ENCODE peak calls at places on chromosome 12, in five cellular contexts. B, X, S, U and W are unnamed samples.
A peak's percentile ranks its signal among the peaks of the same experiment; 100 is the strongest.

GRCh38 chr12:80509781-80510556 is 65.9 kb downstream of the PTPRQ start:
- DNase-seq in B (no peak), X (no peak), S (peak; percentile 20), U (no peak), W (no peak)

GRCh38 chr12:89733579-89734201 is 25.1 kb upstream of the ATP2B1 start:
- DNase-seq in B (no peak), X (no peak), S (peak; percentile 54), U (no peak), W (no peak)

GRCh38 chr12:585062-586061 is 77.9 kb downstream of the NINJ2 start:
- DNase-seq in B (no peak), X (no peak), S (no peak), U (no peak), W (no peak)

GRCh38 chr12:20567413-20567812 is 127.7 kb upstream of the SLCO1C1 start:
- DNase-seq in B (no peak), X (no peak), S (no peak), U (no peak), W (no peak)

GRCh38 chr12:58980768-58981167 is 60.5 kb upstream of the LRIG3 start:
- DNase-seq in B (no peak), X (no peak), S (no peak), U (no peak), W (no peak)

GRCh38 chr12:13044002-13044858 is at the start of gene FAM234B:
- DNase-seq in B (peak; percentile 83), X (peak; percentile 5), S (no peak), U (peak; percentile 49), W (peak; percentile 72)

GRCh38 chr12:63078911-63079310 is 72.1 kb downstream of the AVPR1A start:
- DNase-seq in B (no peak), X (no peak), S (no peak), U (no peak), W (no peak)

GRCh38 chr12:132602578-132603239 is 7.7 kb downstream of the LRCOL1 start:
- DNase-seq in B (no peak), X (peak; percentile 14), S (no peak), U (no peak), W (peak; percentile 33)

GRCh38 chr12:54680374-54680773 is 32.2 kb upstream of the DCD start:
- DNase-seq in B (no peak), X (no peak), S (no peak), U (no peak), W (peak; percentile 17)

GRCh38 chr12:127041985-127042625 is 1224.9 kb upstream of the TMEM132C start:
- DNase-seq in B (no peak), X (no peak), S (no peak), U (no peak), W (no peak)

GRCh38 chr12:77032406-77032805 is 33.0 kb downstream of the E2F7 start:
- DNase-seq in B (no peak), X (no peak), S (no peak), U (no peak), W (no peak)

GRCh38 chr12:13940466-13940865 is 40.9 kb downstream of the GRIN2B start:
- DNase-seq in B (no peak), X (no peak), S (no peak), U (no peak), W (no peak)

GRCh38 chr12:125023065-125023464 is 29.6 kb downstream of the BRI3BP start:
- DNase-seq in B (no peak), X (no peak), S (no peak), U (no peak), W (no peak)

GRCh38 chr12:6963741-6964446 is 6.6 kb downstream of the PHB2 start:
- DNase-seq in B (peak; percentile 15), X (no peak), S (no peak), U (no peak), W (peak; percentile 62)

GRCh38 chr12:6373022-6373787 is 2.2 kb downstream of the SCNN1A start:
- DNase-seq in B (no peak), X (peak; percentile 95), S (no peak), U (no peak), W (no peak)

GRCh38 chr12:39675263-39675662 is 55.7 kb upstream of the ABCD2 start:
- DNase-seq in B (no peak), X (no peak), S (no peak), U (no peak), W (no peak)

GRCh38 chr12:25692115-25693035 is 139.3 kb upstream of the LMNTD1 start:
- DNase-seq in B (no peak), X (no peak), S (no peak), U (no peak), W (peak; percentile 70)

GRCh38 chr12:111454311-111454710 is 48.6 kb downstream of the SH2B3 start:
- DNase-seq in B (no peak), X (no peak), S (no peak), U (no peak), W (peak; percentile 4)

GRCh38 chr12:19239046-19239445 is 109.5 kb downstream of the PLEKHA5 start:
- DNase-seq in B (no peak), X (no peak), S (no peak), U (no peak), W (no peak)

GRCh38 chr12:574475-575128 is 88.6 kb downstream of the NINJ2 start:
- DNase-seq in B (no peak), X (no peak), S (no peak), U (no peak), W (no peak)

GRCh38 chr12:6960291-6961277 is 9.4 kb downstream of the PTPN6 start:
- DNase-seq in B (peak; percentile 14), X (no peak), S (no peak), U (no peak), W (peak; percentile 54)

GRCh38 chr12:87383705-87384104 is 645.5 kb downstream of the C12orf50 start:
- DNase-seq in B (no peak), X (no peak), S (no peak), U (no peak), W (no peak)

GRCh38 chr12:43285248-43285647 is 266.8 kb downstream of the ADAMTS20 start:
- DNase-seq in B (no peak), X (no peak), S (peak; percentile 93), U (no peak), W (no peak)